ENCODE peak calls at places on chromosome 7, in nine cellular contexts. One of them, this sample, is unnamed.
A peak's percentile ranks its signal among the peaks of the same experiment; 100 is the strongest.

GRCh38 chr7:7989133-7989984 is 20.8 kb downstream of the GLCCI1 start:
- DNase-seq in prostate gland: no peak
- DNase-seq in H1: no peak
- DNase-seq in K562: no peak
- DNase-seq in testis: no peak
- DNase-seq in suprapubic skin: no peak
- DNase-seq in A549: no peak
- DNase-seq in IMR-90: no peak
- DNase-seq in GM12878: no peak
- DNase-seq in this sample: no peak

GRCh38 chr7:1520574-1521234 is 9.8 kb upstream of the MAFK start:
- DNase-seq in H1: no peak
- DNase-seq in suprapubic skin: no peak
- DNase-seq in A549: peak; percentile 98
- DNase-seq in IMR-90: peak; percentile 92
- DNase-seq in K562: no peak
- DNase-seq in prostate gland: no peak
- DNase-seq in GM12878: no peak
- DNase-seq in testis: no peak
- DNase-seq in this sample: no peak

GRCh38 chr7:117186218-117186617 is 136.6 kb downstream of the WNT2 start:
- DNase-seq in K562: no peak
- DNase-seq in GM12878: no peak
- DNase-seq in prostate gland: no peak
- DNase-seq in IMR-90: peak; percentile 85
- DNase-seq in A549: no peak
- DNase-seq in suprapubic skin: no peak
- DNase-seq in H1: no peak
- DNase-seq in testis: no peak
- DNase-seq in this sample: no peak

GRCh38 chr7:76998263-76998666 is 33.9 kb downstream of the SPDYE17 start:
- DNase-seq in H1: no peak
- DNase-seq in suprapubic skin: no peak
- DNase-seq in prostate gland: no peak
- DNase-seq in GM12878: no peak
- DNase-seq in testis: no peak
- DNase-seq in K562: peak; percentile 29
- DNase-seq in A549: no peak
- DNase-seq in IMR-90: no peak
- DNase-seq in this sample: no peak

GRCh38 chr7:50768470-50769159 is 14.1 kb downstream of the GRB10 start:
- DNase-seq in testis: no peak
- DNase-seq in suprapubic skin: no peak
- DNase-seq in prostate gland: no peak
- DNase-seq in A549: no peak
- DNase-seq in GM12878: no peak
- DNase-seq in H1: no peak
- DNase-seq in IMR-90: no peak
- DNase-seq in K562: no peak
- DNase-seq in this sample: no peak

GRCh38 chr7:48875300-48875916 is 48.9 kb upstream of the CDC14C start:
- DNase-seq in A549: no peak
- DNase-seq in IMR-90: no peak
- DNase-seq in H1: peak; percentile 56
- DNase-seq in testis: peak; percentile 82
- DNase-seq in K562: no peak
- DNase-seq in GM12878: no peak
- DNase-seq in prostate gland: peak; percentile 10
- DNase-seq in suprapubic skin: no peak
- DNase-seq in this sample: no peak

GRCh38 chr7:37287093-37287492 is 161.6 kb downstream of the ELMO1 start:
- DNase-seq in GM12878: no peak
- DNase-seq in H1: no peak
- DNase-seq in IMR-90: no peak
- DNase-seq in K562: no peak
- DNase-seq in suprapubic skin: no peak
- DNase-seq in prostate gland: no peak
- DNase-seq in A549: no peak
- DNase-seq in testis: no peak
- DNase-seq in this sample: no peak

GRCh38 chr7:132815696-132816334 is 239.5 kb upstream of the PLXNA4 start:
- DNase-seq in H1: no peak
- DNase-seq in prostate gland: no peak
- DNase-seq in IMR-90: peak; percentile 11
- DNase-seq in GM12878: no peak
- DNase-seq in testis: no peak
- DNase-seq in A549: no peak
- DNase-seq in K562: no peak
- DNase-seq in suprapubic skin: no peak
- DNase-seq in this sample: no peak

GRCh38 chr7:121547341-121548092 is 151.4 kb upstream of the FAM3C start:
- DNase-seq in GM12878: no peak
- DNase-seq in suprapubic skin: no peak
- DNase-seq in IMR-90: peak; percentile 78
- DNase-seq in H1: no peak
- DNase-seq in K562: peak; percentile 62
- DNase-seq in prostate gland: no peak
- DNase-seq in testis: no peak
- DNase-seq in A549: peak; percentile 59
- DNase-seq in this sample: no peak

GRCh38 chr7:37732253-37732652 is 48.7 kb downstream of the GPR141 start:
- DNase-seq in GM12878: peak; percentile 56
- DNase-seq in testis: peak; percentile 52
- DNase-seq in suprapubic skin: no peak
- DNase-seq in K562: peak; percentile 23
- DNase-seq in H1: peak; percentile 80
- DNase-seq in A549: no peak
- DNase-seq in IMR-90: no peak
- DNase-seq in prostate gland: peak; percentile 12
- DNase-seq in this sample: no peak

GRCh38 chr7:9502269-9502668 is 1068.9 kb downstream of the NXPH1 start:
- DNase-seq in IMR-90: no peak
- DNase-seq in prostate gland: no peak
- DNase-seq in GM12878: no peak
- DNase-seq in suprapubic skin: no peak
- DNase-seq in K562: no peak
- DNase-seq in H1: no peak
- DNase-seq in testis: no peak
- DNase-seq in A549: no peak
- DNase-seq in this sample: no peak

GRCh38 chr7:99030145-99030856 is 113.6 kb downstream of the SMURF1 start:
- DNase-seq in testis: peak; percentile 12
- DNase-seq in suprapubic skin: peak; percentile 58
- DNase-seq in K562: no peak
- DNase-seq in GM12878: no peak
- DNase-seq in IMR-90: no peak
- DNase-seq in prostate gland: no peak
- DNase-seq in A549: no peak
- DNase-seq in H1: no peak
- DNase-seq in this sample: peak; percentile 22

GRCh38 chr7:20236790-20237189 is 19.6 kb upstream of the MACC1 start:
- DNase-seq in IMR-90: peak; percentile 46
- DNase-seq in testis: no peak
- DNase-seq in A549: no peak
- DNase-seq in K562: no peak
- DNase-seq in suprapubic skin: no peak
- DNase-seq in GM12878: no peak
- DNase-seq in prostate gland: no peak
- DNase-seq in H1: no peak
- DNase-seq in this sample: no peak

GRCh38 chr7:109020251-109020650 is 450.6 kb downstream of the DNAJB9 start:
- DNase-seq in prostate gland: no peak
- DNase-seq in IMR-90: no peak
- DNase-seq in suprapubic skin: no peak
- DNase-seq in K562: no peak
- DNase-seq in H1: no peak
- DNase-seq in testis: no peak
- DNase-seq in A549: no peak
- DNase-seq in GM12878: no peak
- DNase-seq in this sample: no peak

DNA sequence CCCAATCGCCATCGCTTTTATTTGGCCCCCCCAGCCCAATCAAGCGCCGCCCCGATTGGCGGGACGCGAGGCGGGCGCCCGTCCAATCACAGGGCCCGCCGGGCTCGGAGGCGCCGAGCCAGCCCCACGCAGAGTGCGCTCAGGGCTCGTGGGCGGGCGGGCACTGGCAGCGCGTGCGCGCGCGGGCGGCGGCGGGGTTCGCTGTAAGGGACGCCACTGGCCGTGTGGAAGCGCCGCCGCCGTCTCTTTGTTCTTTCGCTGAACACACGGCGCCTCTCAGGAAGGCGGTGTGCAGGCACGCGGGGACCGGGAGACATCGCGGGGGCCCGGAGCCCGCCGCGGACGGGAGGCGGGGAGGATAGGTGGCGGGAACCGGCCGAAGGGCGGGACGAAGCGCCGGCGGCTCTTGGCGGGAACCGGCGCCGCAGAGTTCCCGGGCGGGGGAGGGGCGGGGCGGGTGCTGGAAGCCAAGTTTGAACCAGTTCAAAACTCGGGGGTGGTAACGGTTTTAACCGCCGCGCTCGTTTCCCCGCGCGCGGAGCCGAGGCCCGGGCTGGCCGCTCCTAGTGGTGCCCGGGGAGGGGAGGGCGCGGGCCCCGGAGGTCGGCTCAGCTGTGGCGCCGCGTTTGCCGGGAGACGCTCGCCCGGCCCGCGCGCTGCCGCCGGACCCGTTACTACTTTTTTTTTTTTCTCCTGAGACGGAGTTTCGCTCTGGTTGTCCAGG is 370 bp upstream of the EZH2 start:
- DNase-seq in GM12878: peak; percentile 56
- DNase-seq in prostate gland: peak; percentile 92
- DNase-seq in A549: peak; percentile 94
- DNase-seq in K562: peak; percentile 99
- DNase-seq in suprapubic skin: peak; percentile 94
- DNase-seq in testis: peak; percentile 92
- DNase-seq in H1: peak; percentile 88
- DNase-seq in IMR-90: peak; percentile 87
- DNase-seq in this sample: peak; percentile 94
- TF ChIP-seq POLR2A in GM12878: peak; percentile 88
- TF ChIP-seq POLR2A in prostate gland: peak; percentile 83
- TF ChIP-seq POLR2A in A549: peak; percentile 59
- TF ChIP-seq POLR2A in K562: peak; percentile 94
- TF ChIP-seq POLR2A in suprapubic skin: peak; percentile 17
- TF ChIP-seq POLR2A in testis: no peak
- TF ChIP-seq POLR2A in H1: peak; percentile 47
- TF ChIP-seq POLR2A in IMR-90: peak; percentile 71
- TF ChIP-seq POLR2A in this sample: peak; percentile 46

GRCh38 chr7:124295289-124295688 is 262.4 kb upstream of the TMEM229A start:
- DNase-seq in H1: no peak
- DNase-seq in suprapubic skin: no peak
- DNase-seq in A549: no peak
- DNase-seq in prostate gland: no peak
- DNase-seq in testis: no peak
- DNase-seq in K562: no peak
- DNase-seq in IMR-90: no peak
- DNase-seq in GM12878: no peak
- DNase-seq in this sample: no peak
- H3K9me3 ChIP-seq in H1: no peaks in the 10 kb centered on the region
- H3K9me3 ChIP-seq in suprapubic skin: peaks cover 8% of the 10 kb centered on the region
- H3K9me3 ChIP-seq in A549: peaks cover 3% of the 10 kb centered on the region
- H3K9me3 ChIP-seq in prostate gland: no peaks in the 10 kb centered on the region
- H3K9me3 ChIP-seq in testis: no peaks in the 10 kb centered on the region
- H3K9me3 ChIP-seq in K562: no peaks in the 10 kb centered on the region
- H3K9me3 ChIP-seq in IMR-90: peaks cover 9% of the 10 kb centered on the region
- H3K9me3 ChIP-seq in GM12878: no peaks in the 10 kb centered on the region
- H3K9me3 ChIP-seq in this sample: peaks cover 18% of the 10 kb centered on the region

GRCh38 chr7:28685660-28686417 is 272.3 kb downstream of the TRIL start:
- DNase-seq in suprapubic skin: peak; percentile 96
- DNase-seq in K562: no peak
- DNase-seq in GM12878: no peak
- DNase-seq in A549: peak; percentile 78
- DNase-seq in testis: peak; percentile 91
- DNase-seq in prostate gland: peak; percentile 93
- DNase-seq in IMR-90: peak; percentile 99
- DNase-seq in H1: peak; percentile 57
- DNase-seq in this sample: peak; percentile 88
- TF ChIP-seq POLR2A in suprapubic skin: no peak
- TF ChIP-seq POLR2A in K562: no peak
- TF ChIP-seq POLR2A in GM12878: no peak
- TF ChIP-seq POLR2A in A549: no peak
- TF ChIP-seq POLR2A in testis: no peak
- TF ChIP-seq POLR2A in prostate gland: peak; percentile 45
- TF ChIP-seq POLR2A in IMR-90: peak; percentile 93
- TF ChIP-seq POLR2A in H1: peak; percentile 80
- TF ChIP-seq POLR2A in this sample: no peak

GRCh38 chr7:57201895-57202210 is 69.6 kb upstream of the ZNF479 start:
- DNase-seq in testis: no peak
- DNase-seq in K562: no peak
- DNase-seq in H1: no peak
- DNase-seq in prostate gland: no peak
- DNase-seq in A549: no peak
- DNase-seq in IMR-90: no peak
- DNase-seq in GM12878: no peak
- DNase-seq in suprapubic skin: no peak
- DNase-seq in this sample: peak; percentile 13

GRCh38 chr7:57205000-57205399 is 72.8 kb upstream of the ZNF479 start:
- DNase-seq in GM12878: no peak
- DNase-seq in A549: no peak
- DNase-seq in IMR-90: no peak
- DNase-seq in prostate gland: no peak
- DNase-seq in K562: no peak
- DNase-seq in suprapubic skin: no peak
- DNase-seq in H1: no peak
- DNase-seq in testis: no peak
- DNase-seq in this sample: peak; percentile 20

GRCh38 chr7:57202274-57202673 is 70.0 kb upstream of the ZNF479 start:
- DNase-seq in A549: no peak
- DNase-seq in prostate gland: no peak
- DNase-seq in IMR-90: no peak
- DNase-seq in suprapubic skin: no peak
- DNase-seq in H1: no peak
- DNase-seq in GM12878: no peak
- DNase-seq in testis: no peak
- DNase-seq in K562: no peak
- DNase-seq in this sample: no peak

GRCh38 chr7:57204411-57204811 is 72.2 kb upstream of the ZNF479 start:
- DNase-seq in H1: no peak
- DNase-seq in GM12878: no peak
- DNase-seq in K562: no peak
- DNase-seq in IMR-90: no peak
- DNase-seq in A549: no peak
- DNase-seq in testis: no peak
- DNase-seq in suprapubic skin: no peak
- DNase-seq in prostate gland: no peak
- DNase-seq in this sample: peak; percentile 16

DNA sequence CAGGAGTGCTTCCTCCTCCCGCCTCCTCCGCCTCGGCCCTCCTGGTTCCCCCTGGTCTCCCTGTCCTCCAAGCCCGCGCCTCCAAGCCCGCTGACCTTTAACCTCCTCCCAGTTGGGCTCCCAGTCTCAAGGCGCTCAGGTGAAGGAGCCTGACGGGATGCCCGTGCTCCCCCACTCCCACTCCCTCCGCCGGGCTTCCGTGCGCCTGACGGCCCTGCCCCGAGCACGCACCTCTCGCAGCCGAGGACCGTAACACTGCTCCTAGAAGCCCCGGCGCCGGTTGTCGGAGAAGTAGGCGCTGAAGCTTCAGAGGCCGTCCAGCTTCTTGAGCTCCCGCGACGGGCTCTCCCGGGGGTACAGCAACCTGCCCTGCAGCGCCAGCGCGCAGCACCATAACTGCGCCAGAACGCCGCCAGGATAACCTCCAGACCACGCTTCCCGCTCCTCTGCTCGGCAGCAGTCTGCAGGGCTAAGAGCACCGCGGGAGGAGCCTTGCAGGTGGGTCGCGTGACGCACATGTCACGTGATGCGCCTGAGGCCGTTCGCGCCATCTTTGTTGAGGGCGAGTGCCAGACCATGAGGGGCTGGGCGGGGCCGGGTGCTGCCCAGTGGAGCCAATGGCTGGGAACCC is 71.0 kb upstream of the ZNF479 start:
- DNase-seq in testis: peak; percentile 84
- DNase-seq in K562: peak; percentile 13
- DNase-seq in suprapubic skin: no peak
- DNase-seq in prostate gland: no peak
- DNase-seq in GM12878: no peak
- DNase-seq in A549: no peak
- DNase-seq in IMR-90: no peak
- DNase-seq in H1: no peak
- DNase-seq in this sample: peak; percentile 20
- H3K9me3 ChIP-seq in testis: no peaks in the 10 kb centered on the region
- H3K9me3 ChIP-seq in K562: no peaks in the 10 kb centered on the region
- H3K9me3 ChIP-seq in suprapubic skin: peaks cover 37% of the 10 kb centered on the region
- H3K9me3 ChIP-seq in prostate gland: no peaks in the 10 kb centered on the region
- H3K9me3 ChIP-seq in GM12878: no peaks in the 10 kb centered on the region
- H3K9me3 ChIP-seq in A549: peaks cover 6% of the 10 kb centered on the region
- H3K9me3 ChIP-seq in IMR-90: peaks cover 49% of the 10 kb centered on the region
- H3K9me3 ChIP-seq in H1: peaks cover 78% of the 10 kb centered on the region
- H3K9me3 ChIP-seq in this sample: peaks cover 13% of the 10 kb centered on the region